ENCODE peak calls at places on chromosomes 5 and 9, in eight cellular contexts. H is H1, E is GM23338, M is GM12892, A is HCT116, V is Panc1, G is K562, L is stomach. Z is an unnamed sample.

GRCh38 chr9:121399883-121400607 is 30.0 kb upstream of the STOM start:
- DNase-seq in H (no peak), E (peak), M (peak), A (peak), V (peak), G (peak), L (no peak), Z (no peak)

GRCh38 chr5:176725521-176725920 is 78.2 kb downstream of the TSPAN17 start:
- DNase-seq in H (no peak), E (no peak), M (no peak), A (no peak), V (no peak), G (no peak), L (peak), Z (no peak)

GRCh38 chr5:158485604-158486081 is 614.1 kb downstream of the EBF1 start:
- DNase-seq in H (no peak), E (no peak), M (no peak), A (no peak), V (no peak), G (no peak), L (no peak), Z (no peak)

GRCh38 chr9:110282767-110283136 is 26.4 kb upstream of the TXN start:
- DNase-seq in H (no peak), E (no peak), M (no peak), A (no peak), V (no peak), G (no peak), L (no peak), Z (no peak)

GRCh38 chr5:36885149-36885548 is 8.6 kb downstream of the NIPBL start:
- DNase-seq in H (no peak), E (no peak), M (no peak), A (no peak), V (no peak), G (no peak), L (no peak), Z (no peak)

GRCh38 chr5:78754655-78755054 is 106.1 kb upstream of the LHFPL2 start:
- DNase-seq in H (no peak), E (no peak), M (no peak), A (no peak), V (no peak), G (no peak), L (no peak), Z (no peak)

GRCh38 chr9:135023389-135023788 is 64.1 kb upstream of the OLFM1 start:
- DNase-seq in H (no peak), E (no peak), M (no peak), A (peak), V (no peak), G (no peak), L (no peak), Z (no peak)

GRCh38 chr5:37174928-37175327 is 74.2 kb downstream of the CPLANE1 start:
- DNase-seq in H (no peak), E (peak), M (no peak), A (no peak), V (no peak), G (no peak), L (no peak), Z (no peak)

GRCh38 chr9:74974558-74974957 is 21.8 kb upstream of the C9orf40 start:
- DNase-seq in H (no peak), E (no peak), M (no peak), A (no peak), V (no peak), G (no peak), L (no peak), Z (no peak)

GRCh38 chr5:66209350-66209749 is 65.2 kb downstream of the SREK1 start:
- DNase-seq in H (no peak), E (peak), M (no peak), A (peak), V (no peak), G (peak), L (no peak), Z (no peak)

GRCh38 chr9:33354651-33355211 is 47.6 kb downstream of the AQP7 start:
- DNase-seq in H (no peak), E (no peak), M (no peak), A (no peak), V (no peak), G (no peak), L (no peak), Z (no peak)

GRCh38 chr5:136769900-136770684 is 404.7 kb upstream of the TRPC7 start:
- DNase-seq in H (peak), E (peak), M (peak), A (peak), V (peak), G (peak), L (peak), Z (peak)

GRCh38 chr5:141968914-141969608 is at the start of gene RNF14:
- DNase-seq in H (peak), E (peak), M (peak), A (peak), V (peak), G (peak), L (peak), Z (peak)

DNA sequence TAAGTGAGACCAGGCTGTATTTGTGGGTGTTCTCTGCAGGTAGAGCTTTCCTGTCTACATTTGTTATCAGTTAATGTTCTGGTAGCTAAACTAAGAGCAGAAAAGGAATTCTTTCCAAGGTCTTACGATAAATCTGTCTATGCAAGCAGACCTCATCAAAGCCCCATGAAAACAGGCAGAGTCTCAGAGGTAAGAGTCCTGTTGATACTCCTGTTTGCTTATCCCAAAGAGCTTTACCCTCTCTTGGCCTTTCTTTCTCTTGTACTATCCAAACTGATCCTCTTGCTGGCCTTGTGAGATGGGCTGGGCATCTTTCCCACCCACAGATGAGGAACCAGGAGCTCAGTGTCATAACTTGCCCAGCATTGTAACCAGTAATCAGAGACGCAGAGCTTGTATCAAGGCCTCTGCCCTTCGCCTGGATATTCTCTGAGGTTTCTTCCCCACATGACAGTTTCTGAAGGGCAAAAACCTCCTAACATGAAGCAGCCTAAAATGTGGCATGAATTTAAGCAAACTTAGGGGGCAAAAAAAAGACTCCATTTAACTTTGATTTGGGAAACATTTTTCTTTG is 33.5 kb downstream of the PRKACG start:
- DNase-seq in H (no peak), E (no peak), M (no peak), A (no peak), V (no peak), G (no peak), L (no peak), Z (no peak)
- TF ChIP-seq POLR2AphosphoS5 in H (no peak), E (no peak), M (no peak), A (no peak), V (no peak), G (no peak), L (no peak), Z (no peak)

GRCh38 chr9:4755026-4755609 is 14.1 kb upstream of the AK3 start:
- DNase-seq in H (no peak), E (no peak), M (no peak), A (no peak), V (no peak), G (no peak), L (no peak), Z (no peak)

GRCh38 chr9:4760122-4760521 is 19.1 kb upstream of the AK3 start:
- DNase-seq in H (no peak), E (no peak), M (no peak), A (no peak), V (no peak), G (no peak), L (no peak), Z (no peak)

GRCh38 chr9:4762108-4762888 is 21.3 kb upstream of the AK3 start:
- DNase-seq in H (peak), E (peak), M (no peak), A (peak), V (peak), G (peak), L (peak), Z (no peak)

GRCh38 chr9:4756420-4756819 is 15.4 kb upstream of the AK3 start:
- DNase-seq in H (no peak), E (no peak), M (no peak), A (no peak), V (no peak), G (no peak), L (no peak), Z (no peak)
- TF ChIP-seq POLR2AphosphoS5 in H (no peak), E (no peak), M (no peak), A (no peak), V (no peak), G (no peak), L (no peak), Z (no peak)

GRCh38 chr9:87152206-87152605 is 204.9 kb upstream of the GAS1 start:
- DNase-seq in H (no peak), E (no peak), M (no peak), A (no peak), V (no peak), G (no peak), L (no peak), Z (no peak)

GRCh38 chr9:87147803-87148202 is 200.5 kb upstream of the GAS1 start:
- DNase-seq in H (no peak), E (no peak), M (no peak), A (no peak), V (no peak), G (no peak), L (no peak), Z (no peak)

GRCh38 chr9:87149794-87150193 is 202.5 kb upstream of the GAS1 start:
- DNase-seq in H (no peak), E (no peak), M (no peak), A (no peak), V (no peak), G (no peak), L (no peak), Z (no peak)

GRCh38 chr9:87148391-87149237 is 201.3 kb upstream of the GAS1 start:
- DNase-seq in H (peak), E (peak), M (no peak), A (no peak), V (no peak), G (peak), L (peak), Z (no peak)
- TF ChIP-seq POLR2AphosphoS5 in H (no peak), E (peak), M (no peak), A (no peak), V (no peak), G (no peak), L (peak), Z (no peak)

GRCh38 chr5:128842241-128842640 is 123.0 kb upstream of the SLC27A6 start:
- DNase-seq in H (no peak), E (no peak), M (no peak), A (no peak), V (no peak), G (no peak), L (no peak), Z (no peak)

GRCh38 chr5:128836571-128836970 is 128.7 kb upstream of the SLC27A6 start:
- DNase-seq in H (no peak), E (no peak), M (no peak), A (no peak), V (no peak), G (no peak), L (no peak), Z (no peak)

GRCh38 chr5:128844354-128844923 is 120.8 kb upstream of the SLC27A6 start:
- DNase-seq in H (no peak), E (peak), M (no peak), A (no peak), V (no peak), G (no peak), L (no peak), Z (no peak)

GRCh38 chr5:128838631-128839030 is 126.7 kb upstream of the SLC27A6 start:
- DNase-seq in H (no peak), E (peak), M (no peak), A (no peak), V (no peak), G (no peak), L (no peak), Z (no peak)
- TF ChIP-seq POLR2AphosphoS5 in H (no peak), E (no peak), M (no peak), A (no peak), V (no peak), G (no peak), L (no peak), Z (no peak)

GRCh38 chr9:108271646-108272349 is 584.0 kb downstream of the ACTL7B start:
- DNase-seq in H (no peak), E (peak), M (no peak), A (no peak), V (peak), G (no peak), L (peak), Z (no peak)
- TF ChIP-seq POLR2AphosphoS5 in H (no peak), E (no peak), M (no peak), A (no peak), V (no peak), G (no peak), L (peak), Z (no peak)

DNA sequence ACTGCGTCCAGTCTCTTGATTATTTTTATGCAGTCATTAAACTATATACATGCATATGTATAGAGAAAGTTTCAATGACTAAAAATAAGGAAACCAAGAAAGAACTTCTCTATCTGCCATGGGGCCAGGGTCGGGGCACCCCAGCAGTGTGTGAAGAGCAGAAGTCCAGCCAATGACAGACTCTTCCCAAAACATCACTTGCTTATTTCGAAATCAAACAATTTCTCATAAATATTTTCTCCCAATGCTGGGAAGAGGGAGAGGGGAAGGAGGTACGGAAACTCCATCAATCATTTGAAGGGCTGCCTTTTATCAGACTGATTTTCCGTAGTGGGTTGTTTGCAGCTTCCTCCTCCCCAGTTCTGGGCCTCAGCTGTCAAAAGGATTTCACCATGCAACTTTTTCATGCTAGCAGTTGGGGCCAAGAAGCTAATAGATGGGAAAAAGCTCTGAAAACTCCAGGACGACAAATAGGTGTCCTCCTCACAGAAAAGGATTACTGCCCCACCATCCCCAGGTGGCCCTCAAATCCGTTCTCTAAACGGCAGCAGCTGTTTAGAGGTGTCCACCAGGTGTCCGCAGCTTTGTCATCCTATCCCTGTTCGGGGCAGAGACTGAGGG is 617 bp upstream of the FPGS start:
- DNase-seq in H (no peak), E (no peak), M (no peak), A (no peak), V (no peak), G (no peak), L (no peak), Z (no peak)
- TF ChIP-seq POLR2AphosphoS5 in H (no peak), E (no peak), M (no peak), A (no peak), V (no peak), G (no peak), L (no peak), Z (no peak)

GRCh38 chr5:72847989-72848473 is 31.6 kb downstream of the TNPO1 start:
- DNase-seq in H (peak), E (peak), M (peak), A (peak), V (peak), G (peak), L (peak), Z (peak)
- TF ChIP-seq POLR2AphosphoS5 in H (peak), E (peak), M (peak), A (peak), V (peak), G (peak), L (peak), Z (peak)

GRCh38 chr5:55911784-55912653 is 60.9 kb downstream of the IL31RA start:
- DNase-seq in H (no peak), E (no peak), M (no peak), A (no peak), V (no peak), G (no peak), L (no peak), Z (no peak)

GRCh38 chr5:55904152-55904551 is 53.0 kb downstream of the IL31RA start:
- DNase-seq in H (no peak), E (no peak), M (no peak), A (no peak), V (no peak), G (no peak), L (no peak), Z (no peak)

GRCh38 chr5:55908804-55909203 is 57.6 kb downstream of the IL31RA start:
- DNase-seq in H (no peak), E (no peak), M (no peak), A (no peak), V (no peak), G (no peak), L (no peak), Z (no peak)

GRCh38 chr5:55905251-55905650 is 54.1 kb downstream of the IL31RA start:
- DNase-seq in H (no peak), E (no peak), M (no peak), A (no peak), V (no peak), G (no peak), L (no peak), Z (no peak)

GRCh38 chr5:55907927-55908326 is 56.8 kb downstream of the IL31RA start:
- DNase-seq in H (no peak), E (no peak), M (no peak), A (no peak), V (no peak), G (no peak), L (no peak), Z (no peak)
- TF ChIP-seq POLR2AphosphoS5 in H (no peak), E (no peak), M (no peak), A (no peak), V (no peak), G (no peak), L (no peak), Z (no peak)

DNA sequence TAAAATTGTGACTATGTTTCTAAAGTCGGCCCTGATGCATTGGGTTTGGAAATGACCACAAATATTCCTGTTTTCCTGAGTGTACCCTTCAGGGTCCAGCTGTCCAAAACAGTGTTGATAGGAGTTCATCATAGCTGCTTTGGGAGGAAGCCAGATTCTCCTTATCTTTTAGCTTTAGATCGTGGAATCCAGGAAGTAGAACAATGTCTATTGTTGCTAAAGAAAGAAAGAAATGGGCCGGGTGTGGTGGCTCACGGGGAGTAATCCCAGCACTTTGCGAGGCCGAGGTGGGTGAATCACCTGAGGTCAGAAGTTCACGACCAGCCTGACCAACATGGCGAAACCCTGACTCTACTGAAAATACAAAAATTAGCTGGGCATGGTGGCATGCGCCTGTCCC is 9.5 kb downstream of the CAVIN4 start:
- DNase-seq in H (no peak), E (no peak), M (no peak), A (peak), V (no peak), G (no peak), L (no peak), Z (no peak)
- TF ChIP-seq POLR2AphosphoS5 in H (no peak), E (no peak), M (no peak), A (no peak), V (no peak), G (no peak), L (no peak), Z (no peak)